ENCODE peak calls at places on chromosomes 16 and 17, in eight cellular contexts. One of them, this sample, is unnamed.

GRCh38 chr17:16328997-16329396 is 24.3 kb downstream of the CENPV start:
- DNase-seq in ovary: no peak
- DNase-seq in aorta: no peak
- DNase-seq in activated CD4-positive, alpha-beta T cell treated with anti-CD3 and anti-CD28 coated beads, Interleukin-2, amount 10 ng/mL, durations not matched to agents 7 days and 5 days: no peak
- DNase-seq in uterus: no peak
- DNase-seq in stimulated activated CD8-positive, alpha-beta memory T cell treated with anti-CD3 and anti-CD28 coated beads, Interleukin-7, amount 100 ng/mL, for 24 hours: no peak
- DNase-seq in effector CD4-positive, alpha-beta T cell: no peak
- DNase-seq in cardiac muscle cell: no peak
- DNase-seq in this sample: no peak

GRCh38 chr16:69087161-69087581 is 18.3 kb upstream of the HAS3 start:
- DNase-seq in ovary: no peak
- DNase-seq in aorta: no peak
- DNase-seq in activated CD4-positive, alpha-beta T cell treated with anti-CD3 and anti-CD28 coated beads, Interleukin-2, amount 10 ng/mL, durations not matched to agents 7 days and 5 days: no peak
- DNase-seq in uterus: no peak
- DNase-seq in stimulated activated CD8-positive, alpha-beta memory T cell treated with anti-CD3 and anti-CD28 coated beads, Interleukin-7, amount 100 ng/mL, for 24 hours: no peak
- DNase-seq in effector CD4-positive, alpha-beta T cell: no peak
- DNase-seq in cardiac muscle cell: no peak
- DNase-seq in this sample: no peak

GRCh38 chr16:72221216-72221995 is 49.5 kb upstream of the PMFBP1 start:
- DNase-seq in ovary: no peak
- DNase-seq in aorta: no peak
- DNase-seq in activated CD4-positive, alpha-beta T cell treated with anti-CD3 and anti-CD28 coated beads, Interleukin-2, amount 10 ng/mL, durations not matched to agents 7 days and 5 days: no peak
- DNase-seq in uterus: no peak
- DNase-seq in stimulated activated CD8-positive, alpha-beta memory T cell treated with anti-CD3 and anti-CD28 coated beads, Interleukin-7, amount 100 ng/mL, for 24 hours: no peak
- DNase-seq in effector CD4-positive, alpha-beta T cell: no peak
- DNase-seq in cardiac muscle cell: no peak
- DNase-seq in this sample: no peak

GRCh38 chr16:87108941-87109340 is 208.3 kb downstream of the C16orf95 start:
- DNase-seq in ovary: no peak
- DNase-seq in aorta: no peak
- DNase-seq in activated CD4-positive, alpha-beta T cell treated with anti-CD3 and anti-CD28 coated beads, Interleukin-2, amount 10 ng/mL, durations not matched to agents 7 days and 5 days: no peak
- DNase-seq in uterus: no peak
- DNase-seq in stimulated activated CD8-positive, alpha-beta memory T cell treated with anti-CD3 and anti-CD28 coated beads, Interleukin-7, amount 100 ng/mL, for 24 hours: no peak
- DNase-seq in effector CD4-positive, alpha-beta T cell: no peak
- DNase-seq in cardiac muscle cell: no peak
- DNase-seq in this sample: no peak

GRCh38 chr17:8062807-8063483 is 24.1 kb downstream of the ALOX15B start:
- DNase-seq in ovary: no peak
- DNase-seq in aorta: no peak
- DNase-seq in activated CD4-positive, alpha-beta T cell treated with anti-CD3 and anti-CD28 coated beads, Interleukin-2, amount 10 ng/mL, durations not matched to agents 7 days and 5 days: no peak
- DNase-seq in uterus: no peak
- DNase-seq in stimulated activated CD8-positive, alpha-beta memory T cell treated with anti-CD3 and anti-CD28 coated beads, Interleukin-7, amount 100 ng/mL, for 24 hours: no peak
- DNase-seq in effector CD4-positive, alpha-beta T cell: no peak
- DNase-seq in cardiac muscle cell: no peak
- DNase-seq in this sample: peak; percentile 72

GRCh38 chr16:89550421-89550988 is 10.0 kb upstream of the RPL13 start:
- DNase-seq in ovary: no peak
- DNase-seq in aorta: no peak
- DNase-seq in activated CD4-positive, alpha-beta T cell treated with anti-CD3 and anti-CD28 coated beads, Interleukin-2, amount 10 ng/mL, durations not matched to agents 7 days and 5 days: no peak
- DNase-seq in uterus: no peak
- DNase-seq in stimulated activated CD8-positive, alpha-beta memory T cell treated with anti-CD3 and anti-CD28 coated beads, Interleukin-7, amount 100 ng/mL, for 24 hours: no peak
- DNase-seq in effector CD4-positive, alpha-beta T cell: no peak
- DNase-seq in cardiac muscle cell: no peak
- DNase-seq in this sample: no peak

GRCh38 chr16:61879-62281 is 8.3 kb downstream of the SNRNP25 start:
- DNase-seq in ovary: no peak
- DNase-seq in aorta: no peak
- DNase-seq in activated CD4-positive, alpha-beta T cell treated with anti-CD3 and anti-CD28 coated beads, Interleukin-2, amount 10 ng/mL, durations not matched to agents 7 days and 5 days: no peak
- DNase-seq in uterus: no peak
- DNase-seq in stimulated activated CD8-positive, alpha-beta memory T cell treated with anti-CD3 and anti-CD28 coated beads, Interleukin-7, amount 100 ng/mL, for 24 hours: no peak
- DNase-seq in effector CD4-positive, alpha-beta T cell: no peak
- DNase-seq in cardiac muscle cell: no peak
- DNase-seq in this sample: no peak

GRCh38 chr16:75496546-75496945 is 1.3 kb upstream of the CHST6 start:
- DNase-seq in ovary: no peak
- DNase-seq in aorta: no peak
- DNase-seq in activated CD4-positive, alpha-beta T cell treated with anti-CD3 and anti-CD28 coated beads, Interleukin-2, amount 10 ng/mL, durations not matched to agents 7 days and 5 days: no peak
- DNase-seq in uterus: no peak
- DNase-seq in stimulated activated CD8-positive, alpha-beta memory T cell treated with anti-CD3 and anti-CD28 coated beads, Interleukin-7, amount 100 ng/mL, for 24 hours: no peak
- DNase-seq in effector CD4-positive, alpha-beta T cell: no peak
- DNase-seq in cardiac muscle cell: no peak
- DNase-seq in this sample: no peak

GRCh38 chr17:39096435-39097158 is 54.8 kb downstream of the PLXDC1 start:
- DNase-seq in ovary: peak; percentile 74
- DNase-seq in aorta: no peak
- DNase-seq in activated CD4-positive, alpha-beta T cell treated with anti-CD3 and anti-CD28 coated beads, Interleukin-2, amount 10 ng/mL, durations not matched to agents 7 days and 5 days: peak; percentile 72
- DNase-seq in uterus: peak; percentile 54
- DNase-seq in stimulated activated CD8-positive, alpha-beta memory T cell treated with anti-CD3 and anti-CD28 coated beads, Interleukin-7, amount 100 ng/mL, for 24 hours: no peak
- DNase-seq in effector CD4-positive, alpha-beta T cell: no peak
- DNase-seq in cardiac muscle cell: no peak
- DNase-seq in this sample: no peak

GRCh38 chr17:17084317-17084835 is 42.1 kb downstream of the MPRIP start:
- DNase-seq in ovary: peak; percentile 17
- DNase-seq in aorta: peak; percentile 25
- DNase-seq in activated CD4-positive, alpha-beta T cell treated with anti-CD3 and anti-CD28 coated beads, Interleukin-2, amount 10 ng/mL, durations not matched to agents 7 days and 5 days: no peak
- DNase-seq in uterus: peak; percentile 8
- DNase-seq in stimulated activated CD8-positive, alpha-beta memory T cell treated with anti-CD3 and anti-CD28 coated beads, Interleukin-7, amount 100 ng/mL, for 24 hours: no peak
- DNase-seq in effector CD4-positive, alpha-beta T cell: no peak
- DNase-seq in cardiac muscle cell: no peak
- DNase-seq in this sample: no peak

GRCh38 chr17:28324776-28325175 is 5.8 kb downstream of the TMEM97 start:
- DNase-seq in ovary: no peak
- DNase-seq in aorta: no peak
- DNase-seq in activated CD4-positive, alpha-beta T cell treated with anti-CD3 and anti-CD28 coated beads, Interleukin-2, amount 10 ng/mL, durations not matched to agents 7 days and 5 days: no peak
- DNase-seq in uterus: no peak
- DNase-seq in stimulated activated CD8-positive, alpha-beta memory T cell treated with anti-CD3 and anti-CD28 coated beads, Interleukin-7, amount 100 ng/mL, for 24 hours: no peak
- DNase-seq in effector CD4-positive, alpha-beta T cell: no peak
- DNase-seq in cardiac muscle cell: no peak
- DNase-seq in this sample: no peak

GRCh38 chr16:10594312-10594950 is 14.0 kb upstream of the EMP2 start:
- DNase-seq in ovary: no peak
- DNase-seq in aorta: no peak
- DNase-seq in activated CD4-positive, alpha-beta T cell treated with anti-CD3 and anti-CD28 coated beads, Interleukin-2, amount 10 ng/mL, durations not matched to agents 7 days and 5 days: no peak
- DNase-seq in uterus: no peak
- DNase-seq in stimulated activated CD8-positive, alpha-beta memory T cell treated with anti-CD3 and anti-CD28 coated beads, Interleukin-7, amount 100 ng/mL, for 24 hours: no peak
- DNase-seq in effector CD4-positive, alpha-beta T cell: no peak
- DNase-seq in cardiac muscle cell: no peak
- DNase-seq in this sample: no peak

GRCh38 chr16:57893559-57894389 is 77.2 kb downstream of the CNGB1 start:
- DNase-seq in ovary: no peak
- DNase-seq in aorta: no peak
- DNase-seq in activated CD4-positive, alpha-beta T cell treated with anti-CD3 and anti-CD28 coated beads, Interleukin-2, amount 10 ng/mL, durations not matched to agents 7 days and 5 days: no peak
- DNase-seq in uterus: no peak
- DNase-seq in stimulated activated CD8-positive, alpha-beta memory T cell treated with anti-CD3 and anti-CD28 coated beads, Interleukin-7, amount 100 ng/mL, for 24 hours: no peak
- DNase-seq in effector CD4-positive, alpha-beta T cell: no peak
- DNase-seq in cardiac muscle cell: no peak
- DNase-seq in this sample: no peak

GRCh38 chr17:69523252-69523861 is 108.9 kb downstream of the MAP2K6 start:
- DNase-seq in ovary: no peak
- DNase-seq in aorta: no peak
- DNase-seq in activated CD4-positive, alpha-beta T cell treated with anti-CD3 and anti-CD28 coated beads, Interleukin-2, amount 10 ng/mL, durations not matched to agents 7 days and 5 days: peak; percentile 28
- DNase-seq in uterus: no peak
- DNase-seq in stimulated activated CD8-positive, alpha-beta memory T cell treated with anti-CD3 and anti-CD28 coated beads, Interleukin-7, amount 100 ng/mL, for 24 hours: no peak
- DNase-seq in effector CD4-positive, alpha-beta T cell: no peak
- DNase-seq in cardiac muscle cell: peak; percentile 52
- DNase-seq in this sample: no peak

GRCh38 chr16:28562199-28562598 is 8.5 kb downstream of the SGF29 start:
- DNase-seq in ovary: no peak
- DNase-seq in aorta: no peak
- DNase-seq in activated CD4-positive, alpha-beta T cell treated with anti-CD3 and anti-CD28 coated beads, Interleukin-2, amount 10 ng/mL, durations not matched to agents 7 days and 5 days: no peak
- DNase-seq in uterus: no peak
- DNase-seq in stimulated activated CD8-positive, alpha-beta memory T cell treated with anti-CD3 and anti-CD28 coated beads, Interleukin-7, amount 100 ng/mL, for 24 hours: no peak
- DNase-seq in effector CD4-positive, alpha-beta T cell: no peak
- DNase-seq in cardiac muscle cell: no peak
- DNase-seq in this sample: no peak

GRCh38 chr16:4021070-4021779 is 95.0 kb downstream of the ADCY9 start:
- DNase-seq in ovary: no peak
- DNase-seq in aorta: peak; percentile 34
- DNase-seq in activated CD4-positive, alpha-beta T cell treated with anti-CD3 and anti-CD28 coated beads, Interleukin-2, amount 10 ng/mL, durations not matched to agents 7 days and 5 days: no peak
- DNase-seq in uterus: no peak
- DNase-seq in stimulated activated CD8-positive, alpha-beta memory T cell treated with anti-CD3 and anti-CD28 coated beads, Interleukin-7, amount 100 ng/mL, for 24 hours: no peak
- DNase-seq in effector CD4-positive, alpha-beta T cell: no peak
- DNase-seq in cardiac muscle cell: no peak
- DNase-seq in this sample: no peak

GRCh38 chr16:80347900-80348299 is 192.9 kb upstream of the DYNLRB2 start:
- DNase-seq in ovary: peak; percentile 55
- DNase-seq in aorta: peak; percentile 82
- DNase-seq in activated CD4-positive, alpha-beta T cell treated with anti-CD3 and anti-CD28 coated beads, Interleukin-2, amount 10 ng/mL, durations not matched to agents 7 days and 5 days: no peak
- DNase-seq in uterus: peak; percentile 51
- DNase-seq in stimulated activated CD8-positive, alpha-beta memory T cell treated with anti-CD3 and anti-CD28 coated beads, Interleukin-7, amount 100 ng/mL, for 24 hours: no peak
- DNase-seq in effector CD4-positive, alpha-beta T cell: no peak
- DNase-seq in cardiac muscle cell: no peak
- DNase-seq in this sample: no peak

GRCh38 chr16:49350265-49351103 is 23.1 kb upstream of the C16orf78 start:
- DNase-seq in ovary: peak; percentile 73
- DNase-seq in aorta: peak; percentile 87
- DNase-seq in activated CD4-positive, alpha-beta T cell treated with anti-CD3 and anti-CD28 coated beads, Interleukin-2, amount 10 ng/mL, durations not matched to agents 7 days and 5 days: peak; percentile 54
- DNase-seq in uterus: peak; percentile 56
- DNase-seq in stimulated activated CD8-positive, alpha-beta memory T cell treated with anti-CD3 and anti-CD28 coated beads, Interleukin-7, amount 100 ng/mL, for 24 hours: peak; percentile 18
- DNase-seq in effector CD4-positive, alpha-beta T cell: no peak
- DNase-seq in cardiac muscle cell: peak; percentile 62
- DNase-seq in this sample: peak; percentile 25

GRCh38 chr16:12089492-12090161 is 113.1 kb downstream of the SNX29 start:
- DNase-seq in ovary: peak; percentile 64
- DNase-seq in aorta: peak; percentile 81
- DNase-seq in activated CD4-positive, alpha-beta T cell treated with anti-CD3 and anti-CD28 coated beads, Interleukin-2, amount 10 ng/mL, durations not matched to agents 7 days and 5 days: peak; percentile 55
- DNase-seq in uterus: peak; percentile 34
- DNase-seq in stimulated activated CD8-positive, alpha-beta memory T cell treated with anti-CD3 and anti-CD28 coated beads, Interleukin-7, amount 100 ng/mL, for 24 hours: no peak
- DNase-seq in effector CD4-positive, alpha-beta T cell: no peak
- DNase-seq in cardiac muscle cell: peak; percentile 69
- DNase-seq in this sample: no peak

GRCh38 chr17:83180264-83180995 is 101.0 kb downstream of the METRNL start:
- DNase-seq in ovary: peak; percentile 29
- DNase-seq in aorta: peak; percentile 68
- DNase-seq in activated CD4-positive, alpha-beta T cell treated with anti-CD3 and anti-CD28 coated beads, Interleukin-2, amount 10 ng/mL, durations not matched to agents 7 days and 5 days: no peak
- DNase-seq in uterus: no peak
- DNase-seq in stimulated activated CD8-positive, alpha-beta memory T cell treated with anti-CD3 and anti-CD28 coated beads, Interleukin-7, amount 100 ng/mL, for 24 hours: no peak
- DNase-seq in effector CD4-positive, alpha-beta T cell: no peak
- DNase-seq in cardiac muscle cell: no peak
- DNase-seq in this sample: no peak

GRCh38 chr16:77445321-77445720 is 10.5 kb upstream of the ADAMTS18 start:
- DNase-seq in ovary: no peak
- DNase-seq in aorta: no peak
- DNase-seq in activated CD4-positive, alpha-beta T cell treated with anti-CD3 and anti-CD28 coated beads, Interleukin-2, amount 10 ng/mL, durations not matched to agents 7 days and 5 days: no peak
- DNase-seq in uterus: no peak
- DNase-seq in stimulated activated CD8-positive, alpha-beta memory T cell treated with anti-CD3 and anti-CD28 coated beads, Interleukin-7, amount 100 ng/mL, for 24 hours: no peak
- DNase-seq in effector CD4-positive, alpha-beta T cell: no peak
- DNase-seq in cardiac muscle cell: no peak
- DNase-seq in this sample: no peak

GRCh38 chr16:88681709-88682451 is 4.4 kb downstream of the SNAI3 start:
- DNase-seq in ovary: no peak
- DNase-seq in aorta: peak; percentile 76
- DNase-seq in activated CD4-positive, alpha-beta T cell treated with anti-CD3 and anti-CD28 coated beads, Interleukin-2, amount 10 ng/mL, durations not matched to agents 7 days and 5 days: peak; percentile 76
- DNase-seq in uterus: no peak
- DNase-seq in stimulated activated CD8-positive, alpha-beta memory T cell treated with anti-CD3 and anti-CD28 coated beads, Interleukin-7, amount 100 ng/mL, for 24 hours: no peak
- DNase-seq in effector CD4-positive, alpha-beta T cell: peak; percentile 43
- DNase-seq in cardiac muscle cell: no peak
- DNase-seq in this sample: no peak

GRCh38 chr16:2686912-2687507 is 4.7 kb downstream of the KCTD5 start:
- DNase-seq in ovary: peak; percentile 25
- DNase-seq in aorta: peak; percentile 72
- DNase-seq in activated CD4-positive, alpha-beta T cell treated with anti-CD3 and anti-CD28 coated beads, Interleukin-2, amount 10 ng/mL, durations not matched to agents 7 days and 5 days: peak; percentile 21
- DNase-seq in uterus: no peak
- DNase-seq in stimulated activated CD8-positive, alpha-beta memory T cell treated with anti-CD3 and anti-CD28 coated beads, Interleukin-7, amount 100 ng/mL, for 24 hours: no peak
- DNase-seq in effector CD4-positive, alpha-beta T cell: no peak
- DNase-seq in cardiac muscle cell: no peak
- DNase-seq in this sample: peak; percentile 45

GRCh38 chr17:78696016-78696992 is 85.8 kb downstream of the CYTH1 start:
- DNase-seq in ovary: no peak
- DNase-seq in aorta: no peak
- DNase-seq in activated CD4-positive, alpha-beta T cell treated with anti-CD3 and anti-CD28 coated beads, Interleukin-2, amount 10 ng/mL, durations not matched to agents 7 days and 5 days: no peak
- DNase-seq in uterus: no peak
- DNase-seq in stimulated activated CD8-positive, alpha-beta memory T cell treated with anti-CD3 and anti-CD28 coated beads, Interleukin-7, amount 100 ng/mL, for 24 hours: no peak
- DNase-seq in effector CD4-positive, alpha-beta T cell: no peak
- DNase-seq in cardiac muscle cell: no peak
- DNase-seq in this sample: no peak

GRCh38 chr17:4577386-4577993 is 6.8 kb upstream of the SMTNL2 start:
- DNase-seq in ovary: no peak
- DNase-seq in aorta: no peak
- DNase-seq in activated CD4-positive, alpha-beta T cell treated with anti-CD3 and anti-CD28 coated beads, Interleukin-2, amount 10 ng/mL, durations not matched to agents 7 days and 5 days: no peak
- DNase-seq in uterus: no peak
- DNase-seq in stimulated activated CD8-positive, alpha-beta memory T cell treated with anti-CD3 and anti-CD28 coated beads, Interleukin-7, amount 100 ng/mL, for 24 hours: no peak
- DNase-seq in effector CD4-positive, alpha-beta T cell: no peak
- DNase-seq in cardiac muscle cell: no peak
- DNase-seq in this sample: no peak

GRCh38 chr16:15643453-15644305 is 725 bp upstream of the MARF1 start:
- DNase-seq in ovary: peak; percentile 44
- DNase-seq in aorta: no peak
- DNase-seq in activated CD4-positive, alpha-beta T cell treated with anti-CD3 and anti-CD28 coated beads, Interleukin-2, amount 10 ng/mL, durations not matched to agents 7 days and 5 days: peak; percentile 49
- DNase-seq in uterus: peak; percentile 28
- DNase-seq in stimulated activated CD8-positive, alpha-beta memory T cell treated with anti-CD3 and anti-CD28 coated beads, Interleukin-7, amount 100 ng/mL, for 24 hours: no peak
- DNase-seq in effector CD4-positive, alpha-beta T cell: no peak
- DNase-seq in cardiac muscle cell: peak; percentile 69
- DNase-seq in this sample: peak; percentile 85

GRCh38 chr17:15036238-15036637 is 228.9 kb downstream of the PMP22 start:
- DNase-seq in ovary: no peak
- DNase-seq in aorta: no peak
- DNase-seq in activated CD4-positive, alpha-beta T cell treated with anti-CD3 and anti-CD28 coated beads, Interleukin-2, amount 10 ng/mL, durations not matched to agents 7 days and 5 days: no peak
- DNase-seq in uterus: no peak
- DNase-seq in stimulated activated CD8-positive, alpha-beta memory T cell treated with anti-CD3 and anti-CD28 coated beads, Interleukin-7, amount 100 ng/mL, for 24 hours: no peak
- DNase-seq in effector CD4-positive, alpha-beta T cell: no peak
- DNase-seq in cardiac muscle cell: no peak
- DNase-seq in this sample: no peak

GRCh38 chr16:77977336-77977735 is 45.0 kb upstream of the CLEC3A start:
- DNase-seq in ovary: no peak
- DNase-seq in aorta: no peak
- DNase-seq in activated CD4-positive, alpha-beta T cell treated with anti-CD3 and anti-CD28 coated beads, Interleukin-2, amount 10 ng/mL, durations not matched to agents 7 days and 5 days: no peak
- DNase-seq in uterus: no peak
- DNase-seq in stimulated activated CD8-positive, alpha-beta memory T cell treated with anti-CD3 and anti-CD28 coated beads, Interleukin-7, amount 100 ng/mL, for 24 hours: no peak
- DNase-seq in effector CD4-positive, alpha-beta T cell: no peak
- DNase-seq in cardiac muscle cell: no peak
- DNase-seq in this sample: no peak

GRCh38 chr17:79657861-79658810 is 47.3 kb upstream of the RBFOX3 start:
- DNase-seq in ovary: no peak
- DNase-seq in aorta: no peak
- DNase-seq in activated CD4-positive, alpha-beta T cell treated with anti-CD3 and anti-CD28 coated beads, Interleukin-2, amount 10 ng/mL, durations not matched to agents 7 days and 5 days: no peak
- DNase-seq in uterus: no peak
- DNase-seq in stimulated activated CD8-positive, alpha-beta memory T cell treated with anti-CD3 and anti-CD28 coated beads, Interleukin-7, amount 100 ng/mL, for 24 hours: no peak
- DNase-seq in effector CD4-positive, alpha-beta T cell: no peak
- DNase-seq in cardiac muscle cell: no peak
- DNase-seq in this sample: no peak

GRCh38 chr17:28347261-28347891 is 10.0 kb downstream of the POLDIP2 start:
- DNase-seq in ovary: peak; percentile 60
- DNase-seq in aorta: no peak
- DNase-seq in activated CD4-positive, alpha-beta T cell treated with anti-CD3 and anti-CD28 coated beads, Interleukin-2, amount 10 ng/mL, durations not matched to agents 7 days and 5 days: no peak
- DNase-seq in uterus: no peak
- DNase-seq in stimulated activated CD8-positive, alpha-beta memory T cell treated with anti-CD3 and anti-CD28 coated beads, Interleukin-7, amount 100 ng/mL, for 24 hours: no peak
- DNase-seq in effector CD4-positive, alpha-beta T cell: no peak
- DNase-seq in cardiac muscle cell: no peak
- DNase-seq in this sample: no peak

GRCh38 chr17:80446645-80447405 is 29.6 kb downstream of the NPTX1 start:
- DNase-seq in ovary: no peak
- DNase-seq in aorta: no peak
- DNase-seq in activated CD4-positive, alpha-beta T cell treated with anti-CD3 and anti-CD28 coated beads, Interleukin-2, amount 10 ng/mL, durations not matched to agents 7 days and 5 days: no peak
- DNase-seq in uterus: no peak
- DNase-seq in stimulated activated CD8-positive, alpha-beta memory T cell treated with anti-CD3 and anti-CD28 coated beads, Interleukin-7, amount 100 ng/mL, for 24 hours: no peak
- DNase-seq in effector CD4-positive, alpha-beta T cell: no peak
- DNase-seq in cardiac muscle cell: no peak
- DNase-seq in this sample: no peak